ENCODE peak calls at places on chromosomes 12 and 14, in six cellular contexts. V is spleen; N is NT2/D1; M is stimulated activated CD8-positive, alpha-beta memory T cell treated with anti-CD3 and anti-CD28 coated beads, Interleukin-4, amount 100 ng/mL, for 1 hour; L is DMS79 treated with DMSO at 0.1 percent for 48 hours; A is stimulated activated naive B cell treated with anti-CD40 and anti-IgM and Interleukin-4, amounts not matched to agents 10 μg/mL and 1 μg/mL and 100 μg/mL, for 72 hours. D is an unnamed sample.

GRCh38 chr14:105157872-105158271 is 10.7 kb downstream of the JAG2 start:
- DNase-seq in V (no peak), N (no peak), A (no peak), L (no peak), M (no peak), D (no peak)

GRCh38 chr14:101489092-101489760 is 72.1 kb upstream of the DIO3 start:
- DNase-seq in N (no peak), L (no peak), A (no peak), V (no peak), M (no peak), D (no peak)

GRCh38 chr14:93269341-93270068 is 62.4 kb downstream of the UBR7 start:
- DNase-seq in N (no peak), L (no peak), A (no peak), V (no peak), M (no peak), D (no peak)

GRCh38 chr12:67355428-67356385 is 86.5 kb downstream of the CAND1 start:
- DNase-seq in M (no peak), L (peak), V (no peak), A (no peak), N (peak), D (no peak)

GRCh38 chr14:71686677-71687076 is 245.6 kb upstream of the RGS6 start:
- DNase-seq in A (no peak), M (no peak), V (no peak), L (no peak), N (no peak), D (no peak)

GRCh38 chr12:2792670-2793500 is 1.9 kb upstream of the FKBP4 start:
- DNase-seq in M (no peak), V (no peak), L (no peak), A (no peak), N (no peak), D (no peak)

GRCh38 chr12:67943295-67943892 is 45.9 kb upstream of the IFNG-AS1 start:
- DNase-seq in V (no peak), L (peak), M (peak), A (peak), N (peak), D (no peak)

GRCh38 chr12:23949212-23950010 is at the start of gene SOX5:
- DNase-seq in L (no peak), N (peak), M (no peak), V (no peak), A (no peak), D (no peak)

GRCh38 chr12:58950739-58951100 is 30.4 kb upstream of the LRIG3 start:
- DNase-seq in M (no peak), L (no peak), N (no peak), V (no peak), A (no peak), D (no peak)

GRCh38 chr14:57749267-57749666 is 116.6 kb downstream of the SLC35F4 start:
- DNase-seq in M (no peak), N (no peak), V (no peak), A (no peak), L (no peak), D (no peak)

GRCh38 chr14:98185036-98185435 is 1087.0 kb downstream of the BCL11B start:
- DNase-seq in A (no peak), N (no peak), V (no peak), M (no peak), L (no peak), D (no peak)

GRCh38 chr12:38954119-38954746 is 48.8 kb upstream of the CPNE8 start:
- DNase-seq in N (no peak), V (no peak), A (no peak), L (no peak), M (no peak), D (no peak)

GRCh38 chr12:8692573-8692972 is 5.2 kb upstream of the RIMKLB start:
- DNase-seq in L (peak), M (no peak), V (no peak), N (peak), A (no peak), D (no peak)

GRCh38 chr14:104957146-104958113 is 20.7 kb downstream of the AHNAK2 start:
- DNase-seq in L (no peak), M (no peak), V (peak), N (no peak), A (no peak), D (no peak)

GRCh38 chr14:77303417-77304156 is 17.1 kb downstream of the POMT2 start:
- DNase-seq in N (no peak), A (no peak), L (peak), M (no peak), V (no peak), D (no peak)

GRCh38 chr14:24079521-24080141 is 8.3 kb downstream of the CPNE6 start:
- DNase-seq in N (no peak), L (peak), M (no peak), A (no peak), V (no peak), D (no peak)

GRCh38 chr12:2811791-2812190 is 677 bp upstream of the ITFG2 start:
- DNase-seq in V (peak), L (peak), A (no peak), N (no peak), M (no peak), D (no peak)

GRCh38 chr14:69034612-69035262 is 55.6 kb upstream of the ACTN1 start:
- DNase-seq in V (no peak), A (no peak), L (no peak), M (no peak), N (no peak), D (no peak)

GRCh38 chr12:85617307-85618091 is 218.7 kb downstream of the RASSF9 start:
- DNase-seq in L (no peak), N (no peak), A (no peak), V (no peak), M (no peak), D (no peak)

GRCh38 chr14:25110101-25110500 is 60.2 kb upstream of the STXBP6 start:
- DNase-seq in A (no peak), V (no peak), M (no peak), L (no peak), N (no peak), D (no peak)

GRCh38 chr12:14239935-14240872 is 125.3 kb upstream of the ATF7IP start:
- DNase-seq in N (no peak), L (no peak), A (peak), M (no peak), V (no peak), D (no peak)

GRCh38 chr14:102922490-102923200 is at the start of gene AMN:
- DNase-seq in N (no peak), A (no peak), V (peak), L (no peak), M (no peak), D (no peak)

GRCh38 chr14:88986146-88986841 is 161.8 kb downstream of the TTC8 start:
- DNase-seq in A (no peak), V (no peak), M (no peak), N (no peak), L (no peak), D (no peak)

GRCh38 chr12:72570601-72571000 is 298.4 kb downstream of the TRHDE start:
- DNase-seq in V (no peak), N (peak), M (no peak), L (no peak), A (no peak), D (no peak)

GRCh38 chr14:55881577-55882241 is 236.5 kb upstream of the PELI2 start:
- DNase-seq in N (no peak), L (no peak), A (no peak), M (no peak), V (no peak), D (no peak)

D was measured in cortex of kidney.